ENCODE peak calls at places on chromosomes 7 and 10, in eight cellular contexts. One of them, this sample, is unnamed.
A peak's percentile ranks its signal among the peaks of the same experiment; 100 is the strongest.

GRCh38 chr7:43135129-43135528 is 22.7 kb downstream of the HECW1 start:
- DNase-seq in putamen: peak; percentile 53
- DNase-seq in neural progenitor cell: no peak
- DNase-seq in C1 segment of cervical spinal cord: no peak
- DNase-seq in memory B cell: no peak
- DNase-seq in DND-41: no peak
- DNase-seq in AG08395: no peak
- DNase-seq in NCI-H1417 treated with DMSO at 0.1 percent for 48 hours: no peak
- DNase-seq in this sample: peak; percentile 58

GRCh38 chr10:19762026-19762425 is 54.2 kb upstream of the PLXDC2 start:
- DNase-seq in putamen: no peak
- DNase-seq in neural progenitor cell: no peak
- DNase-seq in C1 segment of cervical spinal cord: no peak
- DNase-seq in memory B cell: no peak
- DNase-seq in DND-41: no peak
- DNase-seq in AG08395: no peak
- DNase-seq in NCI-H1417 treated with DMSO at 0.1 percent for 48 hours: no peak
- DNase-seq in this sample: no peak

GRCh38 chr7:2699289-2699620 is 11.3 kb downstream of the AMZ1 start:
- DNase-seq in putamen: no peak
- DNase-seq in neural progenitor cell: no peak
- DNase-seq in C1 segment of cervical spinal cord: no peak
- DNase-seq in memory B cell: no peak
- DNase-seq in DND-41: no peak
- DNase-seq in AG08395: no peak
- DNase-seq in NCI-H1417 treated with DMSO at 0.1 percent for 48 hours: no peak
- DNase-seq in this sample: no peak

GRCh38 chr7:7883394-7883793 is 85.2 kb upstream of the GLCCI1 start:
- DNase-seq in putamen: no peak
- DNase-seq in neural progenitor cell: no peak
- DNase-seq in C1 segment of cervical spinal cord: no peak
- DNase-seq in memory B cell: no peak
- DNase-seq in DND-41: no peak
- DNase-seq in AG08395: no peak
- DNase-seq in NCI-H1417 treated with DMSO at 0.1 percent for 48 hours: no peak
- DNase-seq in this sample: no peak

GRCh38 chr10:7350541-7351195 is 60.2 kb downstream of the SFMBT2 start:
- DNase-seq in putamen: no peak
- DNase-seq in neural progenitor cell: no peak
- DNase-seq in C1 segment of cervical spinal cord: no peak
- DNase-seq in memory B cell: no peak
- DNase-seq in DND-41: no peak
- DNase-seq in AG08395: no peak
- DNase-seq in NCI-H1417 treated with DMSO at 0.1 percent for 48 hours: no peak
- DNase-seq in this sample: no peak

GRCh38 chr7:55526770-55527169 is 45.5 kb downstream of the VOPP1 start:
- DNase-seq in putamen: peak; percentile 47
- DNase-seq in neural progenitor cell: peak; percentile 85
- DNase-seq in C1 segment of cervical spinal cord: no peak
- DNase-seq in memory B cell: no peak
- DNase-seq in DND-41: peak; percentile 13
- DNase-seq in AG08395: no peak
- DNase-seq in NCI-H1417 treated with DMSO at 0.1 percent for 48 hours: no peak
- DNase-seq in this sample: no peak

GRCh38 chr7:13800694-13801448 is 188.6 kb downstream of the ETV1 start:
- DNase-seq in putamen: no peak
- DNase-seq in neural progenitor cell: no peak
- DNase-seq in C1 segment of cervical spinal cord: no peak
- DNase-seq in memory B cell: no peak
- DNase-seq in DND-41: no peak
- DNase-seq in AG08395: peak; percentile 71
- DNase-seq in NCI-H1417 treated with DMSO at 0.1 percent for 48 hours: no peak
- DNase-seq in this sample: peak; percentile 81

GRCh38 chr10:112970036-112970435 is 20.0 kb downstream of the TCF7L2 start:
- DNase-seq in putamen: no peak
- DNase-seq in neural progenitor cell: no peak
- DNase-seq in C1 segment of cervical spinal cord: no peak
- DNase-seq in memory B cell: no peak
- DNase-seq in DND-41: no peak
- DNase-seq in AG08395: no peak
- DNase-seq in NCI-H1417 treated with DMSO at 0.1 percent for 48 hours: no peak
- DNase-seq in this sample: no peak

GRCh38 chr10:113679463-113680171 is at the start of gene CASP7:
- DNase-seq in putamen: peak; percentile 73
- DNase-seq in neural progenitor cell: peak; percentile 96
- DNase-seq in C1 segment of cervical spinal cord: no peak
- DNase-seq in memory B cell: peak; percentile 59
- DNase-seq in DND-41: peak; percentile 95
- DNase-seq in AG08395: peak; percentile 82
- DNase-seq in NCI-H1417 treated with DMSO at 0.1 percent for 48 hours: no peak
- DNase-seq in this sample: peak; percentile 87

GRCh38 chr7:110922906-110923305 is 168.0 kb upstream of the LRRN3 start:
- DNase-seq in putamen: no peak
- DNase-seq in neural progenitor cell: no peak
- DNase-seq in C1 segment of cervical spinal cord: no peak
- DNase-seq in memory B cell: no peak
- DNase-seq in DND-41: no peak
- DNase-seq in AG08395: peak; percentile 3
- DNase-seq in NCI-H1417 treated with DMSO at 0.1 percent for 48 hours: no peak
- DNase-seq in this sample: no peak

GRCh38 chr10:79052311-79053080 is 16.3 kb upstream of the ZMIZ1 start:
- DNase-seq in putamen: no peak
- DNase-seq in neural progenitor cell: peak; percentile 80
- DNase-seq in C1 segment of cervical spinal cord: no peak
- DNase-seq in memory B cell: no peak
- DNase-seq in DND-41: no peak
- DNase-seq in AG08395: no peak
- DNase-seq in NCI-H1417 treated with DMSO at 0.1 percent for 48 hours: no peak
- DNase-seq in this sample: no peak

GRCh38 chr10:119398996-119399395 is 143.5 kb downstream of the RGS10 start:
- DNase-seq in putamen: no peak
- DNase-seq in neural progenitor cell: no peak
- DNase-seq in C1 segment of cervical spinal cord: no peak
- DNase-seq in memory B cell: no peak
- DNase-seq in DND-41: no peak
- DNase-seq in AG08395: no peak
- DNase-seq in NCI-H1417 treated with DMSO at 0.1 percent for 48 hours: no peak
- DNase-seq in this sample: no peak

GRCh38 chr7:74269757-74270277 is 15.6 kb upstream of the RFC2 start:
- DNase-seq in putamen: peak; percentile 78
- DNase-seq in neural progenitor cell: peak; percentile 67
- DNase-seq in C1 segment of cervical spinal cord: no peak
- DNase-seq in memory B cell: peak; percentile 60
- DNase-seq in DND-41: peak; percentile 81
- DNase-seq in AG08395: no peak
- DNase-seq in NCI-H1417 treated with DMSO at 0.1 percent for 48 hours: peak; percentile 22
- DNase-seq in this sample: peak; percentile 80

GRCh38 chr10:34184901-34185386 is 630.2 kb downstream of the PARD3 start:
- DNase-seq in putamen: no peak
- DNase-seq in neural progenitor cell: no peak
- DNase-seq in C1 segment of cervical spinal cord: no peak
- DNase-seq in memory B cell: no peak
- DNase-seq in DND-41: no peak
- DNase-seq in AG08395: no peak
- DNase-seq in NCI-H1417 treated with DMSO at 0.1 percent for 48 hours: no peak
- DNase-seq in this sample: no peak